ENCODE peak calls at places on chromosomes 3 and 15, in five cellular contexts. J, T, K, O and U are unnamed samples.

GRCh38 chr3:187994221-187995085 is 159.5 kb upstream of the LPP start:
- DNase-seq in O (no peak), T (no peak), K (no peak), J (no peak), U (no peak)

GRCh38 chr3:173826901-173827609 is 429.5 kb downstream of the NLGN1 start:
- DNase-seq in K (no peak), T (no peak), O (no peak), J (no peak), U (no peak)

GRCh38 chr3:16290007-16290826 is 25.2 kb downstream of the OXNAD1 start:
- DNase-seq in O (peak; percentile 44), J (no peak), T (peak; percentile 27), K (peak; percentile 70), U (peak; percentile 58)

GRCh38 chr3:44865272-44866005 is 3.7 kb downstream of the TMEM42 start:
- DNase-seq in T (no peak), J (no peak), O (no peak), K (no peak), U (no peak)

GRCh38 chr3:15108082-15108545 is 9.2 kb upstream of the RBSN start:
- DNase-seq in T (peak; percentile 96), K (peak; percentile 69), O (peak; percentile 62), J (no peak), U (peak; percentile 73)

GRCh38 chr3:23487015-23487414 is 283.9 kb downstream of the UBE2E2 start:
- DNase-seq in K (peak; percentile 13), O (no peak), J (no peak), T (no peak), U (no peak)

GRCh38 chr3:107738486-107739183 is 215.9 kb downstream of the BBX start:
- DNase-seq in K (no peak), T (no peak), O (no peak), J (no peak), U (no peak)

GRCh38 chr15:80916056-80916455 is 73.6 kb downstream of the MESD start:
- DNase-seq in T (no peak), O (no peak), K (no peak), J (no peak), U (no peak)

GRCh38 chr15:77636209-77636608 is 3.5 kb upstream of the LINGO1 start:
- DNase-seq in K (no peak), O (no peak), T (no peak), J (no peak), U (no peak)

GRCh38 chr3:177234121-177234520 is 36.8 kb upstream of the TBL1XR1 start:
- DNase-seq in J (no peak), O (no peak), T (no peak), K (no peak), U (no peak)

GRCh38 chr3:102510663-102511062 is 75.8 kb downstream of the ZPLD1 start:
- DNase-seq in K (no peak), O (no peak), J (no peak), T (no peak), U (no peak)

GRCh38 chr3:132448211-132448961 is 31.1 kb downstream of the DNAJC13 start:
- DNase-seq in J (peak; percentile 23), O (peak; percentile 10), T (no peak), K (peak; percentile 66), U (peak; percentile 84)

GRCh38 chr3:184230603-184231528 is 1.5 kb downstream of the VWA5B2 start:
- DNase-seq in J (no peak), O (peak; percentile 53), T (no peak), K (no peak), U (no peak)

GRCh38 chr3:62601238-62601856 is 228.0 kb upstream of the FEZF2 start:
- DNase-seq in O (no peak), T (no peak), K (no peak), J (no peak), U (no peak)

GRCh38 chr3:129597792-129598381 is 8.6 kb downstream of the PLXND1 start:
- DNase-seq in J (no peak), O (no peak), K (no peak), T (no peak), U (no peak)

GRCh38 chr3:73624363-73625123 is at the start of gene PDZRN3:
- DNase-seq in K (peak; percentile 84), T (no peak), O (peak; percentile 69), J (peak; percentile 48), U (peak; percentile 81)

GRCh38 chr3:71537211-71537611 is 46.3 kb downstream of the FOXP1 start:
- DNase-seq in O (no peak), K (peak; percentile 73), J (no peak), T (peak; percentile 55), U (no peak)

GRCh38 chr3:27644936-27645335 is 77.2 kb downstream of the EOMES start:
- DNase-seq in O (no peak), J (no peak), T (no peak), K (no peak), U (no peak)

GRCh38 chr3:148741219-148741618 is 43.5 kb downstream of the AGTR1 start:
- DNase-seq in J (no peak), K (no peak), T (no peak), O (peak; percentile 81), U (no peak)

GRCh38 chr15:37995461-37996347 is 61.3 kb downstream of the TMCO5A start:
- DNase-seq in J (no peak), T (no peak), K (peak; percentile 54), O (peak; percentile 39), U (peak; percentile 52)

GRCh38 chr3:129633751-129634481 is 27.4 kb upstream of the PLXND1 start:
- DNase-seq in K (no peak), T (no peak), J (no peak), O (no peak), U (no peak)

GRCh38 chr3:16841354-16841753 is 43.4 kb upstream of the PLCL2 start:
- DNase-seq in O (no peak), K (no peak), T (no peak), J (no peak), U (no peak)

GRCh38 chr3:169660709-169661566 is 2.6 kb downstream of the MECOM start:
- DNase-seq in K (no peak), J (no peak), T (no peak), O (peak; percentile 50), U (no peak)

GRCh38 chr15:58052334-58052733 is 13.2 kb downstream of the ALDH1A2 start:
- DNase-seq in K (no peak), J (no peak), T (no peak), O (no peak), U (no peak)

GRCh38 chr3:186722457-186722856 is 5.3 kb downstream of the KNG1 start:
- DNase-seq in O (no peak), J (no peak), T (peak; percentile 21), K (no peak), U (no peak)

GRCh38 chr3:154954750-154955149 is 125.4 kb upstream of the MME start:
- DNase-seq in K (no peak), T (no peak), O (no peak), J (no peak), U (no peak)

GRCh38 chr15:58148633-58149032 is 10.5 kb downstream of the AQP9 start:
- DNase-seq in O (no peak), J (no peak), T (no peak), K (no peak), U (no peak)

GRCh38 chr15:60343221-60343970 is 54.4 kb downstream of the ANXA2 start:
- DNase-seq in T (no peak), J (no peak), K (no peak), O (no peak), U (no peak)
- TF ChIP-seq POLR2A in T (no peak), J (no peak), K (no peak), O (no peak), U (no peak)

GRCh38 chr3:128280466-128281455 is 127.5 kb downstream of the EEFSEC start:
- DNase-seq in K (no peak), J (no peak), O (no peak), T (no peak), U (no peak)
- H3K4me3 ChIP-seq in K (no peak overlapping the region), J (no peak overlapping the region), O (no peak overlapping the region), T (no peak overlapping the region), U (no peak overlapping the region)

GRCh38 chr3:171187706-171188290 is 161.3 kb upstream of the SLC2A2 start:
- DNase-seq in K (no peak), T (peak; percentile 9), J (no peak), O (peak; percentile 37), U (peak; percentile 33)
- H3K4me1 ChIP-seq in K (no peaks in the 10 kb centered on the region), T (peaks cover 23% of the 10 kb centered on the region), J (no peaks in the 10 kb centered on the region), O (peaks cover 10% of the 10 kb centered on the region), U (no peaks in the 10 kb centered on the region)

GRCh38 chr15:33048255-33048654 is 146.3 kb downstream of the FMN1 start:
- DNase-seq in K (no peak), J (no peak), T (no peak), O (no peak), U (no peak)

GRCh38 chr15:33047077-33047476 is 147.4 kb downstream of the FMN1 start:
- DNase-seq in K (no peak), T (no peak), J (no peak), O (no peak), U (no peak)

GRCh38 chr15:33043636-33044035 is 150.9 kb downstream of the FMN1 start:
- DNase-seq in J (no peak), T (no peak), K (no peak), O (no peak), U (no peak)

GRCh38 chr15:33045066-33045810 is 149.3 kb downstream of the FMN1 start:
- DNase-seq in T (no peak), J (no peak), O (no peak), K (no peak), U (no peak)

GRCh38 chr15:33044598-33044997 is 149.9 kb downstream of the FMN1 start:
- DNase-seq in K (no peak), J (no peak), T (no peak), O (no peak), U (no peak)
- TF ChIP-seq POLR2A in K (no peak), J (no peak), T (no peak), O (no peak), U (no peak)